ENCODE peak calls at places on chromosomes 11 and 22, in four cellular contexts. Z is GM12878, Y is neural progenitor cell, A is tibial artery. M is an unnamed sample.

GRCh38 chr11:13140028-13140870 is 131.1 kb downstream of the RASSF10 start:
- DNase-seq in Y (no peak), Z (peak), A (no peak), M (peak)

GRCh38 chr11:72735495-72736027 is 16.6 kb downstream of the ARAP1 start:
- DNase-seq in A (no peak), Y (no peak), Z (no peak), M (peak)

GRCh38 chr11:128830836-128831780 is 36.0 kb downstream of the KCNJ1 start:
- DNase-seq in Y (peak), A (peak), Z (peak), M (peak)

GRCh38 chr11:121716060-121716459 is 263.3 kb upstream of the SORL1-AS1 start:
- DNase-seq in Z (no peak), A (no peak), Y (no peak), M (no peak)

GRCh38 chr22:24457894-24458293 is 30.5 kb downstream of the ADORA2A start:
- DNase-seq in Z (no peak), Y (no peak), A (no peak), M (peak)

GRCh38 chr11:108713076-108713790 is 48.4 kb downstream of the DDX10 start:
- DNase-seq in Z (peak), A (no peak), Y (no peak), M (peak)

GRCh38 chr11:34262601-34263081 is 95.2 kb downstream of the ABTB2 start:
- DNase-seq in Y (no peak), A (no peak), Z (no peak), M (no peak)

GRCh38 chr22:36385491-36386350 is 2.0 kb downstream of the MYH9 start:
- DNase-seq in Z (no peak), A (peak), Y (peak), M (no peak)

GRCh38 chr11:10478574-10479550 is 23.8 kb downstream of the AMPD3 start:
- DNase-seq in Z (no peak), A (peak), Y (no peak), M (no peak)

GRCh38 chr22:31852691-31853370 is 91.5 kb upstream of the YWHAH start:
- DNase-seq in Y (peak), Z (no peak), A (no peak), M (peak)

GRCh38 chr11:70651036-70651435 is 252.7 kb downstream of the CTTN start:
- DNase-seq in Z (no peak), A (no peak), Y (no peak), M (no peak)

GRCh38 chr22:47153854-47154542 is 391.5 kb downstream of the TBC1D22A start:
- DNase-seq in Z (no peak), Y (no peak), A (no peak), M (no peak)

GRCh38 chr11:14499178-14499559 is 442 bp downstream of the COPB1 start:
- DNase-seq in Z (no peak), A (no peak), Y (peak), M (no peak)

GRCh38 chr11:12845739-12846358 is 163.3 kb upstream of the RASSF10 start:
- DNase-seq in Y (peak), A (no peak), Z (no peak), M (peak)

GRCh38 chr11:101915811-101916291 is 471 bp downstream of the ANGPTL5 start:
- DNase-seq in A (no peak), Y (peak), Z (no peak), M (peak)

GRCh38 chr11:126607374-126607773 is 251.9 kb downstream of the ST3GAL4 start:
- DNase-seq in Y (peak), A (peak), Z (no peak), M (peak)

GRCh38 chr11:117458275-117459120 is 130.8 kb downstream of the CEP164 start:
- DNase-seq in A (peak), Y (no peak), Z (no peak), M (no peak)

DNA sequence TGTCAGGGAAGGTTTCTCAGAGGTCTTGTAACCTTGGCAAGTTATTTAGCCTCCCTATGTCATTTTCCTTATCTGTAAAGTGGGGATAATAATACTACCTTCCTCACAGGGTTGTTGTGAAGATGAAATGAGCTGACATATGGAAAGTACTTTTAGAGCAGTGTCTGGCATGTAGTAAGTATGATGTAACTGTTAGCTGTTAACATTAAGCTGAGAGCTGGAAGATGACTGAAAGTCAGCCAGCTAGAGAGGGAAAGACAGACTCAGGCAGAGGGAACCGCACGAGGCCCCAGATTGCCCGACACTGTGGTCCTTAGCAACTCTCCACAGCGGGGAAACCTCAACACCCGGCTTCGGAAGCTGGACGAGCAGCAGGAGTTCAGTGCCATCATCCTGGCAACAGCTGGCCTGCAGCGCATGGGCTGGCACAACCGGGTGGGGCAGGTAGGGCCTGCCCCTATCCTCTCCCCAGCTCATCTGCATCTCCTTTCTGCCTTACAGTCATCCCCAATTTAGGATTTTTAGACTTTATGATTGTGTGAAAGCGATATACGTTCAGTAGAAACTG is 6.5 kb downstream of the HMBS start:
- DNase-seq in A (no peak), Z (no peak), Y (no peak), M (peak)
- H3K4me3 ChIP-seq in A (no peak), Z (no peak), Y (peak), M (no peak)

GRCh38 chr11:1487851-1488574 is 1.4 kb upstream of the MOB2 start:
- DNase-seq in A (peak), Z (no peak), Y (no peak), M (no peak)

GRCh38 chr11:1491379-1491778 is 4.8 kb upstream of the MOB2 start:
- DNase-seq in A (no peak), Z (no peak), Y (no peak), M (no peak)

GRCh38 chr11:1493650-1494244 is 7.2 kb upstream of the MOB2 start:
- DNase-seq in A (no peak), Y (no peak), Z (no peak), M (no peak)

GRCh38 chr11:1488575-1489180 is 2.1 kb upstream of the MOB2 start:
- DNase-seq in Y (no peak), A (no peak), Z (no peak), M (no peak)

GRCh38 chr11:1490651-1491050 is 4.1 kb upstream of the MOB2 start:
- DNase-seq in A (no peak), Y (no peak), Z (no peak), M (no peak)
- TF ChIP-seq CTCF in A (no peak), Y (no peak), Z (no peak), M (no peak)

DNA sequence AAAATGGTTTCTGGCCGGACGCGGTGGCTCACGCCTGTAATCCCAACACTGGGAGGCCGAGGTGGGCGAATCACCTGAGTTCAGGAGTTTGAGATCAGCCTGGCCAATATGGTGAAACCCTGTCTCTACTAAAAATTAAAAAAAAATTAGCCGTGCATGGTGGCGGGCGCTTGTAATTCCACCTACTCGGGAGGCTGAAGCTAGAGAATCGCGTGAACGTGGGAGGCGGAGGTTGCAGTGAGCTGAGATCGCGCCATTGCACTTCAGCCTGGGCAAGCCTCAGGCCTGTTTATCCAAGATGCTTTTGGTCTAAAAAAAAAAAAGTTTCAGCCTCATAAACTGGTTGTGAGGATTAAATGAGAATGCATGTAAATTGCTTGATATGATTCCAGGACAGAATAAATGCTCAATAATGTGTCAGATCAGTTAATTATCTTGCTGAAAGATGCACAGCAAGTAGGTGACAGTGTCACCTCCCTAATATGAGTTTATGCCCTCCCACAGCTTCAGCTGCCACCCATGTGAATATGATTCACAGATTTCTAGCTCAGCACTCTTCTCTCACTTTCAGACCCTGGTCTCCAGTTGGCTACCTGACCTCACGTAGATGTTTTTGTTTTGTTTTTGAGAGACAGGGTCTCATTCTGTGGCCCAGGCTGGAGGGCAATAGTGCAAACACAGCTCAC is 1.1 kb upstream of the ALG8 start:
- DNase-seq in Y (no peak), Z (no peak), A (no peak), M (no peak)
- H3K4me3 ChIP-seq in Y (peak), Z (peak), A (peak), M (peak)

DNA sequence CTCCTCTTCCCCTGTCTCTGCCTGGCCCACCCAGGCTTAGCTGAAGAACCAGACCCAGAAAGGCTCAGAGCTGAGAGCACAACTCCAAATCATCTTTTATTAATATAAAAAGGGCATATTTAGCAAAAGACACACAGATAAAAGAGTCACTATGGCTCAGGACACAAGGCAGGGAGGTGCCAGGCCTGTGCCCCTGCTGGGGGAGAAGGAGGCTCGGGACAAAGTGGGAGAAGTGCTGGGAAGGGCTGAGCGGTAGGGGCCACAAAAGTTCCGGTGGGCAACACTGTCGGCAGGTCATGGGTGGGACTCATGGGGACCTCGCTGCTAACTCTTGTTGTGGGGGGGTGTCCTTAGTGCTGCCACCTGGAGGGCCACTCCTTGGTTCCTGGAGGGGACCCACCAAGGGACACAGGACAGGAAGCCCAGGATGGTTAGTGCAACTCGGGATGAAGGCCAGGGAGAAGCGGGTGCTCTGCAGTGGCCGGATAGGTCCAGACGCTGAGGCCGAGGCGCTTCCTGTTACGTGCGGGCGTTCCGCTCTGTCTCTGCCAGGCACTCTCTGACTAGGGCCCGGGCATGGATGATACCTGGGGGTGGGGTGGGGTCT is 1.4 kb upstream of the PITPNM1 start:
- DNase-seq in A (peak), Z (no peak), Y (no peak), M (no peak)
- TF ChIP-seq CTCF in A (no peak), Z (no peak), Y (no peak), M (no peak)